ENCODE peak calls at places on chromosomes 1 and 21, in five cellular contexts. O, T, Q, Z and S are unnamed samples.

GRCh38 chr1:204503122-204503912 is 8.7 kb upstream of the PIK3C2B start:
- DNase-seq in Z (peak), Q (peak), T (no peak), O (no peak), S (peak)

GRCh38 chr1:54110991-54111390 is 41.8 kb downstream of the CDCP2 start:
- DNase-seq in T (no peak), O (no peak), Q (no peak), Z (no peak), S (no peak)

GRCh38 chr1:117674521-117675400 is 68.9 kb downstream of the TENT5C start:
- DNase-seq in Q (peak), O (no peak), T (no peak), Z (peak), S (peak)

GRCh38 chr1:28246427-28246832 is 10.5 kb downstream of the ATP5IF1 start:
- DNase-seq in T (no peak), Z (peak), Q (peak), O (no peak), S (peak)

GRCh38 chr1:84724128-84724860 is 34.0 kb upstream of the SSX2IP start:
- DNase-seq in Q (peak), T (no peak), Z (no peak), O (no peak), S (peak)

GRCh38 chr1:87928623-87929022 is 599.9 kb downstream of the LMO4 start:
- DNase-seq in Q (no peak), Z (no peak), O (no peak), T (no peak), S (no peak)

GRCh38 chr1:50108497-50109073 is at the start of gene ELAVL4:
- DNase-seq in T (no peak), Z (no peak), Q (peak), O (no peak), S (no peak)

GRCh38 chr1:159171688-159172501 is 480 bp downstream of the CADM3 start:
- DNase-seq in T (no peak), Q (no peak), Z (peak), O (no peak), S (no peak)

GRCh38 chr1:24828887-24829192 is 83.6 kb downstream of the CLIC4 start:
- DNase-seq in Z (no peak), O (no peak), Q (no peak), T (no peak), S (no peak)

GRCh38 chr1:4652631-4653327 is 1.6 kb upstream of the AJAP1 start:
- DNase-seq in Z (peak), Q (peak), T (no peak), O (no peak), S (peak)

GRCh38 chr1:247332215-247332900 is 691 bp upstream of the ZNF496 start:
- DNase-seq in T (peak), O (no peak), Z (peak), Q (peak), S (peak)

GRCh38 chr1:93768380-93768863 is 86.8 kb upstream of the BCAR3 start:
- DNase-seq in O (no peak), Z (peak), T (no peak), Q (peak), S (no peak)

GRCh38 chr1:1434131-1434811 is 1.2 kb upstream of the VWA1 start:
- DNase-seq in T (peak), O (no peak), Q (no peak), Z (peak), S (no peak)

GRCh38 chr1:205229916-205230700 is 2.4 kb downstream of the TMCC2 start:
- DNase-seq in T (no peak), Q (peak), O (no peak), Z (no peak), S (no peak)

GRCh38 chr21:25573409-25574206 is 33.7 kb downstream of the MRPL39 start:
- DNase-seq in O (peak), Q (peak), Z (peak), T (no peak), S (peak)

GRCh38 chr1:87851490-87851889 is 522.8 kb downstream of the LMO4 start:
- DNase-seq in T (no peak), O (no peak), Q (no peak), Z (no peak), S (no peak)

GRCh38 chr1:84883286-84883685 is 9.7 kb downstream of the LPAR3 start:
- DNase-seq in Q (no peak), O (no peak), T (no peak), Z (peak), S (no peak)

GRCh38 chr1:22503721-22504410 is 52.2 kb downstream of the ZBTB40 start:
- DNase-seq in Z (peak), T (no peak), Q (no peak), O (no peak), S (no peak)

GRCh38 chr1:59523745-59524450 is 227.0 kb downstream of the FGGY start:
- DNase-seq in Z (no peak), O (no peak), T (no peak), Q (no peak), S (no peak)

GRCh38 chr1:31476891-31477846 is 64.2 kb downstream of the SERINC2 start:
- DNase-seq in Q (peak), Z (no peak), O (no peak), T (no peak), S (peak)

GRCh38 chr1:46969014-46969619 is 27.8 kb upstream of the CYP4A11 start:
- DNase-seq in O (no peak), Z (no peak), Q (no peak), T (no peak), S (no peak)

GRCh38 chr1:232543194-232543593 is 86.7 kb downstream of the SIPA1L2 start:
- DNase-seq in O (no peak), Q (no peak), Z (no peak), T (no peak), S (no peak)

GRCh38 chr1:23699280-23700179 is 7.9 kb downstream of the RPL11 start:
- DNase-seq in T (no peak), Q (peak), Z (no peak), O (no peak), S (peak)

GRCh38 chr21:39314155-39315027 is 959 bp upstream of the BRWD1 start:
- DNase-seq in T (peak), O (no peak), Z (peak), Q (peak), S (peak)

GRCh38 chr1:226034482-226034881 is 28.0 kb upstream of the H3-3A start:
- DNase-seq in O (peak), T (peak), Q (peak), Z (peak), S (no peak)

GRCh38 chr1:153509729-153510354 is 25.9 kb downstream of the S100A6 start:
- DNase-seq in O (no peak), T (no peak), Q (peak), Z (no peak), S (peak)

GRCh38 chr21:45255381-45256020 is 32.2 kb downstream of the POFUT2 start:
- DNase-seq in O (no peak), Q (peak), T (no peak), Z (no peak), S (peak)

GRCh38 chr1:55803429-55803828 is 588.3 kb upstream of the USP24 start:
- DNase-seq in O (no peak), Z (no peak), T (no peak), Q (no peak), S (no peak)

GRCh38 chr1:226635456-226635941 is 86.9 kb downstream of the STUM start:
- DNase-seq in T (peak), O (no peak), Z (no peak), Q (no peak), S (no peak)

GRCh38 chr1:59767119-59767518 is 47.6 kb upstream of the HOOK1 start:
- DNase-seq in T (no peak), Q (no peak), O (no peak), Z (peak), S (no peak)

GRCh38 chr1:78651247-78651646 is 1.6 kb downstream of the IFI44 start:
- DNase-seq in O (no peak), Z (no peak), T (no peak), Q (peak), S (no peak)

GRCh38 chr1:46458846-46459245 is 30.8 kb upstream of the DMBX1 start:
- DNase-seq in Z (no peak), T (no peak), Q (no peak), O (no peak), S (no peak)

GRCh38 chr1:202161151-202162048 is 998 bp upstream of the PTPN7 start:
- DNase-seq in Z (no peak), Q (peak), T (no peak), O (no peak), S (no peak)

GRCh38 chr1:228903573-228904122 is 168.4 kb downstream of the RHOU start:
- DNase-seq in Z (peak), O (no peak), T (no peak), Q (no peak), S (no peak)

GRCh38 chr1:53551428-53551995 is 92.3 kb downstream of the DMRTB1 start:
- DNase-seq in Q (no peak), O (no peak), Z (no peak), T (peak), S (no peak)

GRCh38 chr1:201884472-201884871 is 4.2 kb upstream of the SHISA4 start:
- DNase-seq in T (no peak), Q (no peak), O (no peak), Z (no peak), S (no peak)

GRCh38 chr1:26787381-26787705 is 407 bp upstream of the PIGV start:
- DNase-seq in T (no peak), Z (peak), Q (no peak), O (no peak), S (peak)

GRCh38 chr1:14783592-14783886 is 185.1 kb downstream of the KAZN start:
- DNase-seq in O (no peak), T (no peak), Q (no peak), Z (no peak), S (no peak)

GRCh38 chr1:14781811-14782210 is 183.3 kb downstream of the KAZN start:
- DNase-seq in Z (no peak), Q (no peak), T (no peak), O (no peak), S (no peak)

GRCh38 chr1:14784790-14785773 is 186.6 kb downstream of the KAZN start:
- DNase-seq in T (no peak), O (no peak), Z (no peak), Q (no peak), S (no peak)

GRCh38 chr1:14780271-14780670 is 181.8 kb downstream of the KAZN start:
- DNase-seq in Q (peak), T (no peak), Z (peak), O (no peak), S (no peak)

DNA sequence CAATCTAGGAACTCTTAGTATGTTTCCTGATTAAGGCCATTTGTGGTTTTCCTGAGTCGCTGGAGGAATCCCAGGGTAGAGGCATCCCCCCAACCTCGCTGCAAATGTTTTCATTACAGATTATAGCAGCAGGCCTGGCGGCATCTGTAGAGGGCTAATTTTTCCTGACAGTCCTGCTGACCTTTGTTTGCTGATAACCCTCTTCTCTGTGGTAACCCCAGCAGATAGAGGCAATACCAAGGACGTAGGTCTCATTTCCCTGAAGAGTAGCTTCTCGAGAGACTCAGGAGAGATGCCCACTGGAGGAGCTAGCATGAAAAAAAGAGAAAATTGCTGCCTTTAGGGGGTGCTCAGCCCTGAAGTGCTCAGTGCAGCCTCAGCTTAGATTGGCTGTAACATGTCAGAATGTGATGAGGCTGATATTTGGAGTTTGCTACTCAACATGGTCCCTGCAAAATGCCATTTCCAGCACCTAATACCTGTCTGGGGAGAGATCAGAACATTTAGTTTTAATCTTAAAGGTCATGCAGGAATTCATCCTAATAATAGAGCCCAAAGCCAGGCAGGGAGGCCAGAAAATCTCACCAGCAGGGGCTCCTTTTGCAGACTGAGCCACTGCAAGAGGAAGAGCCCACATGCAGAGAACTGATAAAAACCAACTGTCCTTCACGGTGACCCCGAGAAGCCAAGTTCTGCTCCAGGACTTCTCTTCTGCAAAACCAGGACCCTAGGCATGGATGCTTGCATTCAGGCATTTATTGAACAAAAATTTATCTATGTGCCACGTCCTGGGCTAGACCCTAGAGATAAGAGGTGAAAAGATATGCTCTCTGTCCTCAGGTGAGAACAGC is 184.5 kb downstream of the KAZN start:
- DNase-seq in Q (peak), Z (no peak), O (no peak), T (no peak), S (no peak)
- TF ChIP-seq CTCF in Q (peak), Z (peak), O (peak), T (no peak), S (no peak)

DNA sequence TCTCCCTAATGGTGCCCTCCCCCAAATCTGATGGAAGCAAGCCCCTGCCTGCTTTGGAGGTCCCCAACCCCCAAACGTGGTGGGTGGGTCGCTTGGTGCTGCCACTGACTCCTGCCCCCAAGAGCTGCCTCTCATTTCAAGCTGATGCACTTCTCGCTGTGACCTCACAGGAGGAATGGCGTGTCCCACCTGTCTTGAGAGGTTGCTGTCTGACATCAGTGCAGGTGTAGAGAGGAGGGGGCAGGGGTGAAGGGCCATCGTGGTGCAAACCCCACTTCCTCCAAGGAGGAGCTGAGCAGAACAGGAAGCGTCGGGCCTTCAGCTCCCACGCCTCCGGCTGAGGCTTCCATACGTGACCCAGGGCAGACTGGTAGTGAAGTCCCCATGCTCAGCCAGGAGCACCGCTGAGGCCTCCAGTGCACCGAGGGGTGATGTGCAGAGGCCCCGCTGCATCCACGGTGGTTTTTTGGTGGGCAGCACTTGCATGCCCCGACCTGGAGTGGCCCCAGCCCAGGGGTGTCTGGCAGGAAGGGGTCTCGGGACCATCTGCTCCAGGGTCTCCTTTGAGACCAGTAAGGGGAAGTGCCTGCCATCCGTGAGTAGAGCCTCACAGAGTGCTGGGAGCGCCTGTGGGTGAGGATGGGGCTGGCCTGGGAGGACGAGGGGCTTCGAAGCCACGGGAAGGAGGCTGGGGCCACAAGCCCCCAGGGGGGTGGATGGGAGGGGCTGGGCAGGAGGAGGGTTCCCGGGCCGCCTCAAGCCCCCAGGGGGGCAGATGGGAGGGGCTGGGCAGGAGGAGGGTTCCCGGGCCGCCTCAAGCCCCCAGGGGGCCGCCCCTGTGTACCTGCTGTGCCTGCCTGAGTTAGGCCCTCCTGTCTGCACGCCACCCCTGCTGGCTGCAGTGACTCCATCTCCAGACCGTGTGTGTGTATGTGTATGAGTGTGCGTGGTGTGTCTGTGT is 39.8 kb downstream of the WDR4 start:
- DNase-seq in Z (no peak), Q (no peak), T (no peak), O (no peak), S (no peak)
- TF ChIP-seq CTCF in Z (no peak), Q (no peak), T (no peak), O (no peak), S (no peak)

GRCh38 chr21:18026359-18026758 is 207.2 kb upstream of the C21orf91 start:
- DNase-seq in O (no peak), Q (no peak), T (no peak), Z (no peak), S (no peak)

DNA sequence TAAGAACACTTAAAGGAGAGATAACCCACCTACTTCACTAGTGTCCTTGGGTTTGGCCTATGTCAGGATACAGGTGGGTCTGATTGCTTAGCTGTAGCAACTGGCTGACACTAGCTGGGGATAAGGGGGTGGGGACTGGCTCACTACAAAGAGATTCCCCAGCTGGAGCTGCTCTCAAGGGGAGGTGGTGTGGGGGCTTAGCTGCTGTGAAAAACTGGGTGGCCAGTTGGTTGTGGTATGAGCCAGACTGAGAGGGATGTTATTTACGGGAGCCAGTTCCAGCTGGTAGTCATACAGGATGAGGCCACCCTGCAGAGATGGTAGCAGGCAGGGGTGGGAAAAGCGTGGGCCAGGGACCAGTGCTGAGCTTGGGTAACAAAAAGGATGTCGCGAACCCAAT is 203.9 kb upstream of the C21orf91 start:
- DNase-seq in Q (no peak), Z (no peak), O (no peak), T (no peak), S (no peak)
- TF ChIP-seq CTCF in Q (no peak), Z (no peak), O (no peak), T (no peak), S (no peak)

GRCh38 chr1:214503553-214503952 is 47.8 kb downstream of the PTPN14 start:
- DNase-seq in O (no peak), Z (peak), Q (no peak), T (no peak), S (no peak)

GRCh38 chr1:214506972-214507431 is 44.4 kb downstream of the PTPN14 start:
- DNase-seq in Q (no peak), T (no peak), O (no peak), Z (no peak), S (no peak)

GRCh38 chr1:214500349-214501055 is 50.9 kb downstream of the PTPN14 start:
- DNase-seq in Z (no peak), O (peak), T (no peak), Q (no peak), S (no peak)

GRCh38 chr1:214504330-214504729 is 47.1 kb downstream of the PTPN14 start:
- DNase-seq in T (no peak), Z (no peak), O (no peak), Q (no peak), S (no peak)

DNA sequence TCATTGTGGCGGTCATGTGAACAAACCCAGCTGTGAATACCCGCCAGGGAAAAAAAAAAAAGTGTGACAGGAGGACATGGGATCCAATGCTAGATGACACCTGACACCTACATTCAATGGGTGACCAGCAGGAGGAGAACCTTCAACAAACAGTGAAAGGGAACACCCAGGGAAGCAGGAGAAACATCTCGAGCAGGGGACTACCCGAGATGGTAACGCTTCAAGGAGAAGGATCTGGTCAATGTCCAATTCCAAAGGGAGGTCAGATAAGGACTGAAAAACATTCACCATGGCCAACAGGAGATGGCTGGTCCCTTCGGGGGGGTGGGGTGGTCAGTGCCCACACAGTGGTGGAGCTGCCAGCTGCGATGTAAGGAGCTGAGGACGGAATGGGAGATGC is 46.3 kb downstream of the PTPN14 start:
- DNase-seq in Z (no peak), T (no peak), O (no peak), Q (no peak), S (no peak)
- TF ChIP-seq CTCF in Z (no peak), T (no peak), O (no peak), Q (no peak), S (no peak)